ENCODE peak calls at places on chromosomes 5 and 9, in six cellular contexts. N, A, I, T, C and Z are unnamed samples.

GRCh38 chr5:135269828-135270545 is 129.0 kb downstream of the MACROH2A1 start:
- DNase-seq in N (peak), A (peak), I (no peak), T (no peak), C (no peak), Z (no peak)

GRCh38 chr5:168472329-168472728 is 13.9 kb upstream of the RARS1 start:
- DNase-seq in N (peak), A (no peak), I (no peak), T (no peak), C (no peak), Z (no peak)

GRCh38 chr5:173228639-173229380 is 6.2 kb downstream of the NKX2-5 start:
- DNase-seq in N (no peak), A (no peak), I (no peak), T (no peak), C (no peak), Z (no peak)

GRCh38 chr5:72355706-72356299 is 35.6 kb downstream of the PTCD2 start:
- DNase-seq in N (peak), A (peak), I (no peak), T (no peak), C (no peak), Z (no peak)

GRCh38 chr5:172985596-172985995 is 2.0 kb downstream of the ATP6V0E1 start:
- DNase-seq in N (peak), A (no peak), I (no peak), T (no peak), C (no peak), Z (no peak)

GRCh38 chr9:136328622-136329041 is 1.3 kb downstream of the GPSM1 start:
- DNase-seq in N (no peak), A (peak), I (no peak), T (no peak), C (peak), Z (no peak)

GRCh38 chr5:111810087-111810486 is 53.1 kb upstream of the NREP start:
- DNase-seq in N (no peak), A (no peak), I (no peak), T (no peak), C (no peak), Z (no peak)

GRCh38 chr5:107765685-107766063 is 94.9 kb upstream of the EFNA5 start:
- DNase-seq in N (no peak), A (no peak), I (no peak), T (no peak), C (no peak), Z (no peak)

GRCh38 chr5:152464048-152464447 is 59.0 kb upstream of the NMUR2 start:
- DNase-seq in N (no peak), A (no peak), I (no peak), T (no peak), C (no peak), Z (no peak)

GRCh38 chr5:127916875-127917573 is 166.5 kb upstream of the SLC12A2 start:
- DNase-seq in N (no peak), A (no peak), I (no peak), T (no peak), C (no peak), Z (no peak)

GRCh38 chr9:70117835-70118319 is 74.2 kb downstream of the MAMDC2 start:
- DNase-seq in N (peak), A (no peak), I (no peak), T (no peak), C (no peak), Z (no peak)

GRCh38 chr5:103674321-103674720 is 111.7 kb upstream of the NUDT12 start:
- DNase-seq in N (no peak), A (no peak), I (no peak), T (no peak), C (no peak), Z (no peak)

GRCh38 chr5:135462304-135462703 is 10.2 kb upstream of the TIFAB start:
- DNase-seq in N (peak), A (peak), I (peak), T (no peak), C (peak), Z (peak)

GRCh38 chr9:21392270-21392669 is 7.1 kb upstream of the IFNA2 start:
- DNase-seq in N (peak), A (no peak), I (no peak), T (no peak), C (no peak), Z (no peak)

GRCh38 chr9:87336914-87337333 is 160.7 kb upstream of the DAPK1 start:
- DNase-seq in N (peak), A (peak), I (peak), T (peak), C (no peak), Z (no peak)

GRCh38 chr9:4425358-4426045 is 64.8 kb upstream of the SLC1A1 start:
- DNase-seq in N (no peak), A (no peak), I (no peak), T (no peak), C (no peak), Z (no peak)
- H3K27ac ChIP-seq in N (no peak), A (no peak), I (no peak), T (no peak), C (no peak), Z (peak)

GRCh38 chr9:133476036-133476435 is 2.9 kb downstream of the SLC2A6 start:
- DNase-seq in N (no peak), A (no peak), I (no peak), T (no peak), C (peak), Z (no peak)
- H3K27ac ChIP-seq in N (no peak), A (no peak), I (no peak), T (no peak), C (no peak), Z (no peak)

DNA sequence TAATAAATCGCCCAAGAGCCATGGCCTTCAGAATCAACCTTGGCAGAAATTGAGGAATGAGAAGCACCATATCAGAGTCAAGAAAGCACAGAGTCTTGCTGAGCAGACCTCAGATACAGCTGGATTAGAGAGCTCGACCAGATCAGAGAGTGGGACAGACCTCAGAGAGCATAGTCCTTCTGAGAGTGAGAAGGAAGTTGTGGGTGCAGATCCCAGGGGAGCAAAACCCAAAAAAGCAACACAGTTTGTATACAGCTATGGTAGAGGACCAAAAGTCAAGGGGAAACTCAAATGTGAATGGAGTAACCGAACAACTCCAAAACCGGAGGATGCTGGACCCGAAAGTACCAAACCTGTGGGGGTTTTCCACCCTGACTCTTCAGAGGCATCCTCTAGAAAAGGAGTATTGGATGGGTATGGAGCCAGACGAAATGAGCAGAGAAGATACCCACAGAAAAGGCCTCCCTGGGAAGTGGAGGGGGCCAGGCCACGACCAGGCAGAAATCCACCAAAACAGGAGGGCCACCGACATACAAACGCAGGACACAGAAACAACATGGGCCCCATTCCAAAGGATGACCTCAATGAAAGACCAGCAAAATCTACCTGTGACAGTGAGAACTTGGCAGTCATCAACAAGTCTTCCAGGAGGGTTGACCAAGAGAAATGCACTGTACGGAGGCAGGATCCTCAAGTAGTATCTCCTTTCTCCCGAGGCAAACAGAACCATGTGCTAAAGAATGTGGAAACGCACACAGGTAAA is 4.5 kb downstream of the NFX1 start:
- DNase-seq in N (no peak), A (no peak), I (no peak), T (no peak), C (no peak), Z (no peak)
- H3K27ac ChIP-seq in N (no peak), A (no peak), I (no peak), T (no peak), C (no peak), Z (no peak)

GRCh38 chr5:132209901-132210545 is 17.6 kb downstream of the P4HA2 start:
- DNase-seq in N (no peak), A (no peak), I (no peak), T (no peak), C (no peak), Z (no peak)

GRCh38 chr5:132206782-132207181 is 20.9 kb downstream of the P4HA2 start:
- DNase-seq in N (no peak), A (no peak), I (no peak), T (no peak), C (no peak), Z (no peak)

GRCh38 chr5:132209131-132209530 is 18.5 kb downstream of the P4HA2 start:
- DNase-seq in N (no peak), A (no peak), I (no peak), T (no peak), C (no peak), Z (no peak)

GRCh38 chr5:132205385-132206125 is 22.1 kb downstream of the P4HA2 start:
- DNase-seq in N (no peak), A (no peak), I (no peak), T (no peak), C (no peak), Z (no peak)

DNA sequence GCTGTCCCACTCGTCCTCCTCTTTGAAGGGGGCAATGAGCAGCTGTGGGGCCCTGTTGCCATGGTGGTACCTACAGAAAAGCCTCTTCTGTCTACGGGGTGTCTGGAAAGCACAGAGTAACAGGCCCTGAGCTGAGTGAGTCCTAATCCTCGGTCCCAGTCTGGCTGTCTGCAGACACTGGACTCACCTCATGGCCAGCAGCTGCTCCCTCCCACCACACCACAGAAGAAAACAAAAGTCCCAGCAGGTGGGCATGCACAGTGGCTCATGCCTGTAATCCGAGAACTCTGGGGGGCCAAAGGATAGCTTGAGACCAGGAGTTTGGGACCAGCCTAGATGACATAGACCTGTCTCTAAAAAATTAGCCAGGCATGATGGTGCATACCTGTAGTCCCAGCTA is 19.9 kb downstream of the P4HA2 start:
- DNase-seq in N (no peak), A (no peak), I (no peak), T (no peak), C (no peak), Z (no peak)
- H3K27ac ChIP-seq in N (no peak), A (no peak), I (no peak), T (no peak), C (no peak), Z (no peak)